ENCODE peak calls at places on chromosomes 2 and 18, in ten cellular contexts. One of them, this sample, is unnamed.
A peak's percentile ranks its signal among the peaks of the same experiment; 100 is the strongest.

GRCh38 chr2:211408485-211408884 is 852.1 kb downstream of the CPS1 start:
- DNase-seq in A549: peak; percentile 13
- DNase-seq in lung: peak; percentile 30
- DNase-seq in CD8-positive, alpha-beta T cell: no peak
- DNase-seq in prostate gland: peak; percentile 7
- DNase-seq in PC-9: peak; percentile 94
- DNase-seq in right atrium auricular region: no peak
- DNase-seq in psoas muscle: no peak
- DNase-seq in left ventricle myocardium inferior: no peak
- DNase-seq in IMR-90: no peak
- DNase-seq in this sample: peak; percentile 89

GRCh38 chr18:51513525-51513924 is 316.0 kb upstream of the MEX3C start:
- DNase-seq in CD8-positive, alpha-beta T cell: no peak
- DNase-seq in PC-9: no peak
- DNase-seq in IMR-90: no peak
- DNase-seq in A549: no peak
- DNase-seq in left ventricle myocardium inferior: no peak
- DNase-seq in psoas muscle: no peak
- DNase-seq in right atrium auricular region: no peak
- DNase-seq in lung: no peak
- DNase-seq in prostate gland: no peak
- DNase-seq in this sample: peak; percentile 78

GRCh38 chr2:36792947-36793346 is 96.4 kb downstream of the VIT start:
- DNase-seq in psoas muscle: no peak
- DNase-seq in PC-9: no peak
- DNase-seq in IMR-90: no peak
- DNase-seq in lung: no peak
- DNase-seq in A549: no peak
- DNase-seq in left ventricle myocardium inferior: no peak
- DNase-seq in prostate gland: no peak
- DNase-seq in CD8-positive, alpha-beta T cell: no peak
- DNase-seq in right atrium auricular region: no peak
- DNase-seq in this sample: no peak

GRCh38 chr2:198638579-198638978 is 819.2 kb downstream of the SATB2 start:
- DNase-seq in lung: no peak
- DNase-seq in left ventricle myocardium inferior: no peak
- DNase-seq in right atrium auricular region: no peak
- DNase-seq in prostate gland: no peak
- DNase-seq in CD8-positive, alpha-beta T cell: no peak
- DNase-seq in IMR-90: peak; percentile 9
- DNase-seq in PC-9: no peak
- DNase-seq in psoas muscle: no peak
- DNase-seq in A549: no peak
- DNase-seq in this sample: peak; percentile 56

GRCh38 chr2:69387770-69388481 is 899 bp upstream of the GFPT1 start:
- DNase-seq in lung: no peak
- DNase-seq in psoas muscle: no peak
- DNase-seq in right atrium auricular region: no peak
- DNase-seq in IMR-90: no peak
- DNase-seq in A549: no peak
- DNase-seq in left ventricle myocardium inferior: no peak
- DNase-seq in PC-9: no peak
- DNase-seq in prostate gland: no peak
- DNase-seq in CD8-positive, alpha-beta T cell: no peak
- DNase-seq in this sample: no peak

GRCh38 chr18:7626922-7627440 is 59.9 kb downstream of the PTPRM start:
- DNase-seq in left ventricle myocardium inferior: no peak
- DNase-seq in PC-9: peak; percentile 84
- DNase-seq in A549: peak; percentile 62
- DNase-seq in IMR-90: peak; percentile 80
- DNase-seq in right atrium auricular region: no peak
- DNase-seq in prostate gland: no peak
- DNase-seq in lung: no peak
- DNase-seq in psoas muscle: no peak
- DNase-seq in CD8-positive, alpha-beta T cell: no peak
- DNase-seq in this sample: peak; percentile 78

GRCh38 chr2:95024960-95025405 is 525 bp upstream of the MAL start:
- DNase-seq in PC-9: no peak
- DNase-seq in A549: no peak
- DNase-seq in prostate gland: no peak
- DNase-seq in psoas muscle: no peak
- DNase-seq in IMR-90: no peak
- DNase-seq in lung: no peak
- DNase-seq in right atrium auricular region: no peak
- DNase-seq in CD8-positive, alpha-beta T cell: no peak
- DNase-seq in left ventricle myocardium inferior: no peak
- DNase-seq in this sample: no peak

GRCh38 chr2:239625913-239626734 is 225.3 kb upstream of the HDAC4 start:
- DNase-seq in CD8-positive, alpha-beta T cell: peak; percentile 52
- DNase-seq in psoas muscle: no peak
- DNase-seq in PC-9: no peak
- DNase-seq in A549: no peak
- DNase-seq in prostate gland: no peak
- DNase-seq in lung: no peak
- DNase-seq in right atrium auricular region: peak; percentile 28
- DNase-seq in left ventricle myocardium inferior: no peak
- DNase-seq in IMR-90: no peak
- DNase-seq in this sample: no peak

GRCh38 chr18:13871701-13872100 is 43.6 kb downstream of the MC2R start:
- DNase-seq in left ventricle myocardium inferior: no peak
- DNase-seq in psoas muscle: no peak
- DNase-seq in A549: no peak
- DNase-seq in right atrium auricular region: no peak
- DNase-seq in CD8-positive, alpha-beta T cell: no peak
- DNase-seq in lung: no peak
- DNase-seq in prostate gland: no peak
- DNase-seq in PC-9: no peak
- DNase-seq in IMR-90: no peak
- DNase-seq in this sample: no peak

GRCh38 chr18:72692086-72692485 is 147.9 kb upstream of the CBLN2 start:
- DNase-seq in PC-9: no peak
- DNase-seq in IMR-90: no peak
- DNase-seq in A549: no peak
- DNase-seq in CD8-positive, alpha-beta T cell: no peak
- DNase-seq in prostate gland: no peak
- DNase-seq in right atrium auricular region: no peak
- DNase-seq in left ventricle myocardium inferior: no peak
- DNase-seq in lung: no peak
- DNase-seq in psoas muscle: no peak
- DNase-seq in this sample: no peak

GRCh38 chr2:189629553-189630453 is 31.5 kb upstream of the ASNSD1 start:
- DNase-seq in left ventricle myocardium inferior: no peak
- DNase-seq in PC-9: no peak
- DNase-seq in right atrium auricular region: no peak
- DNase-seq in IMR-90: peak; percentile 43
- DNase-seq in prostate gland: no peak
- DNase-seq in A549: no peak
- DNase-seq in lung: no peak
- DNase-seq in psoas muscle: no peak
- DNase-seq in CD8-positive, alpha-beta T cell: no peak
- DNase-seq in this sample: no peak

GRCh38 chr2:20400787-20401494 is 45.9 kb upstream of the RHOB start:
- DNase-seq in right atrium auricular region: peak; percentile 57
- DNase-seq in prostate gland: no peak
- DNase-seq in psoas muscle: no peak
- DNase-seq in left ventricle myocardium inferior: no peak
- DNase-seq in PC-9: peak; percentile 8
- DNase-seq in lung: no peak
- DNase-seq in CD8-positive, alpha-beta T cell: no peak
- DNase-seq in IMR-90: peak; percentile 32
- DNase-seq in A549: no peak
- DNase-seq in this sample: no peak

GRCh38 chr18:79576686-79577351 is 102.8 kb upstream of the CTDP1 start:
- DNase-seq in left ventricle myocardium inferior: peak; percentile 84
- DNase-seq in IMR-90: peak; percentile 46
- DNase-seq in lung: no peak
- DNase-seq in right atrium auricular region: no peak
- DNase-seq in CD8-positive, alpha-beta T cell: no peak
- DNase-seq in prostate gland: peak; percentile 39
- DNase-seq in A549: no peak
- DNase-seq in psoas muscle: peak; percentile 65
- DNase-seq in PC-9: no peak
- DNase-seq in this sample: no peak

GRCh38 chr2:165877565-165878550 is 75.7 kb downstream of the TTC21B start:
- DNase-seq in lung: no peak
- DNase-seq in A549: no peak
- DNase-seq in right atrium auricular region: no peak
- DNase-seq in PC-9: peak; percentile 52
- DNase-seq in left ventricle myocardium inferior: no peak
- DNase-seq in prostate gland: no peak
- DNase-seq in psoas muscle: no peak
- DNase-seq in CD8-positive, alpha-beta T cell: no peak
- DNase-seq in IMR-90: peak; percentile 66
- DNase-seq in this sample: peak; percentile 41

GRCh38 chr2:113796592-113797180 is 40.2 kb upstream of the SLC35F5 start:
- DNase-seq in lung: no peak
- DNase-seq in IMR-90: no peak
- DNase-seq in psoas muscle: no peak
- DNase-seq in A549: no peak
- DNase-seq in prostate gland: no peak
- DNase-seq in left ventricle myocardium inferior: no peak
- DNase-seq in PC-9: no peak
- DNase-seq in right atrium auricular region: no peak
- DNase-seq in CD8-positive, alpha-beta T cell: no peak
- DNase-seq in this sample: no peak
- H3K4me1 ChIP-seq in lung: no peaks in the 10 kb centered on the region
- H3K4me1 ChIP-seq in IMR-90: peaks cover 5% of the 10 kb centered on the region
- H3K4me1 ChIP-seq in psoas muscle: no peaks in the 10 kb centered on the region
- H3K4me1 ChIP-seq in A549: peaks cover 18% of the 10 kb centered on the region
- H3K4me1 ChIP-seq in prostate gland: no peaks in the 10 kb centered on the region
- H3K4me1 ChIP-seq in left ventricle myocardium inferior: peaks cover 20% of the 10 kb centered on the region
- H3K4me1 ChIP-seq in PC-9: no peaks in the 10 kb centered on the region
- H3K4me1 ChIP-seq in right atrium auricular region: no peaks in the 10 kb centered on the region
- H3K4me1 ChIP-seq in CD8-positive, alpha-beta T cell: no peaks in the 10 kb centered on the region
- H3K4me1 ChIP-seq in this sample: no peaks in the 10 kb centered on the region

DNA sequence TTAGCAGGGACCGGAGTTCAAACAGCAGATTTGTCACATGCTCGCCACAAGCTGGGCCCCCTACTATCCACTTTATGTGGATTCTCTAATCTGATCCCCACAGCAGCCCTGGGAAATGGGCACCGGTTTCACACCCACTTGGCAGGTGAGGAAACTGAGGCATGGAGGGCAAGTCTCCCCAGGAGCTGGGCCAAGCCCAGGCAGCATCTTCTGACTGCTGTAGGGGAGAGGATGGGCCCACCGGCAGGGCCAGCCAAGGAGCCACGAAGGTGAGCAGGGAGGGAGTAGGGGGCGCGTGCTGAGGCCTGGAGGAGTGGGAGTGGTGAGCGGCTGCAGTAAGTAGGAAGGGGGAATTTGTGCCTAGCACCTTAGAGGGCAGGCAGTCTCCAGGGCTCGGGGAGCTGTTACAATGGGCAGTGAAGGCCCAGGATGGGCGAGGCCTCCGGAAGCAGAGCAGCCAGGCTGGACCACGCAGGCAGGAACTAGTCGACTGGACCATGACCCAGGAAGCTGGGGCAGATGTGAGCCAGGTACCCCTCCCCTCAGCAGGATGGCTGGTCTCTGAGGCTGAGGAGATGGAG is 37.1 kb downstream of the COA5 start:
- DNase-seq in prostate gland: no peak
- DNase-seq in IMR-90: no peak
- DNase-seq in PC-9: no peak
- DNase-seq in psoas muscle: no peak
- DNase-seq in lung: no peak
- DNase-seq in left ventricle myocardium inferior: no peak
- DNase-seq in right atrium auricular region: no peak
- DNase-seq in A549: no peak
- DNase-seq in CD8-positive, alpha-beta T cell: no peak
- DNase-seq in this sample: no peak
- H3K4me1 ChIP-seq in prostate gland: no peaks in the 10 kb centered on the region
- H3K4me1 ChIP-seq in IMR-90: peaks cover 3% of the 10 kb centered on the region
- H3K4me1 ChIP-seq in PC-9: no peaks in the 10 kb centered on the region
- H3K4me1 ChIP-seq in psoas muscle: no peaks in the 10 kb centered on the region
- H3K4me1 ChIP-seq in lung: no peaks in the 10 kb centered on the region
- H3K4me1 ChIP-seq in left ventricle myocardium inferior: no peaks in the 10 kb centered on the region
- H3K4me1 ChIP-seq in right atrium auricular region: no peaks in the 10 kb centered on the region
- H3K4me1 ChIP-seq in A549: no peaks in the 10 kb centered on the region
- H3K4me1 ChIP-seq in CD8-positive, alpha-beta T cell: no peaks in the 10 kb centered on the region
- H3K4me1 ChIP-seq in this sample: peaks cover 11% of the 10 kb centered on the region

GRCh38 chr18:58993260-58993659 is 128.6 kb downstream of the ZNF532 start:
- DNase-seq in right atrium auricular region: no peak
- DNase-seq in A549: peak; percentile 49
- DNase-seq in left ventricle myocardium inferior: no peak
- DNase-seq in psoas muscle: no peak
- DNase-seq in CD8-positive, alpha-beta T cell: no peak
- DNase-seq in PC-9: no peak
- DNase-seq in IMR-90: peak; percentile 90
- DNase-seq in lung: no peak
- DNase-seq in prostate gland: no peak
- DNase-seq in this sample: peak; percentile 35

GRCh38 chr18:58998421-58999203 is 133.9 kb downstream of the ZNF532 start:
- DNase-seq in left ventricle myocardium inferior: peak; percentile 72
- DNase-seq in lung: peak; percentile 42
- DNase-seq in psoas muscle: peak; percentile 89
- DNase-seq in A549: no peak
- DNase-seq in IMR-90: peak; percentile 70
- DNase-seq in CD8-positive, alpha-beta T cell: no peak
- DNase-seq in right atrium auricular region: peak; percentile 84
- DNase-seq in PC-9: no peak
- DNase-seq in prostate gland: no peak
- DNase-seq in this sample: peak; percentile 40

GRCh38 chr18:58997811-58998337 is 133.2 kb downstream of the ZNF532 start:
- DNase-seq in lung: no peak
- DNase-seq in psoas muscle: no peak
- DNase-seq in CD8-positive, alpha-beta T cell: no peak
- DNase-seq in right atrium auricular region: no peak
- DNase-seq in PC-9: no peak
- DNase-seq in prostate gland: no peak
- DNase-seq in left ventricle myocardium inferior: peak; percentile 25
- DNase-seq in A549: no peak
- DNase-seq in IMR-90: peak; percentile 88
- DNase-seq in this sample: peak; percentile 65

GRCh38 chr18:58995663-58996062 is 131.0 kb downstream of the ZNF532 start:
- DNase-seq in CD8-positive, alpha-beta T cell: no peak
- DNase-seq in prostate gland: no peak
- DNase-seq in A549: no peak
- DNase-seq in psoas muscle: no peak
- DNase-seq in right atrium auricular region: no peak
- DNase-seq in left ventricle myocardium inferior: no peak
- DNase-seq in PC-9: no peak
- DNase-seq in lung: no peak
- DNase-seq in IMR-90: no peak
- DNase-seq in this sample: no peak

GRCh38 chr18:58996131-58996632 is 131.5 kb downstream of the ZNF532 start:
- DNase-seq in PC-9: peak; percentile 22
- DNase-seq in prostate gland: no peak
- DNase-seq in psoas muscle: no peak
- DNase-seq in CD8-positive, alpha-beta T cell: no peak
- DNase-seq in left ventricle myocardium inferior: no peak
- DNase-seq in IMR-90: peak; percentile 91
- DNase-seq in lung: no peak
- DNase-seq in right atrium auricular region: no peak
- DNase-seq in A549: no peak
- DNase-seq in this sample: peak; percentile 33
- H3K4me1 ChIP-seq in PC-9: peaks cover 7% of the 10 kb centered on the region
- H3K4me1 ChIP-seq in prostate gland: no peaks in the 10 kb centered on the region
- H3K4me1 ChIP-seq in psoas muscle: peaks cover 53% of the 10 kb centered on the region
- H3K4me1 ChIP-seq in CD8-positive, alpha-beta T cell: no peaks in the 10 kb centered on the region
- H3K4me1 ChIP-seq in left ventricle myocardium inferior: peaks cover 83% of the 10 kb centered on the region
- H3K4me1 ChIP-seq in IMR-90: peaks cover 11% of the 10 kb centered on the region
- H3K4me1 ChIP-seq in lung: peaks cover 7% of the 10 kb centered on the region
- H3K4me1 ChIP-seq in right atrium auricular region: no peaks in the 10 kb centered on the region
- H3K4me1 ChIP-seq in A549: peaks cover 63% of the 10 kb centered on the region
- H3K4me1 ChIP-seq in this sample: peaks cover 36% of the 10 kb centered on the region

GRCh38 chr2:8580316-8581047 is 101.4 kb upstream of the ID2 start:
- DNase-seq in IMR-90: no peak
- DNase-seq in CD8-positive, alpha-beta T cell: no peak
- DNase-seq in psoas muscle: no peak
- DNase-seq in left ventricle myocardium inferior: no peak
- DNase-seq in prostate gland: no peak
- DNase-seq in lung: no peak
- DNase-seq in PC-9: no peak
- DNase-seq in right atrium auricular region: peak; percentile 47
- DNase-seq in A549: no peak
- DNase-seq in this sample: no peak
- H3K4me1 ChIP-seq in IMR-90: no peaks in the 10 kb centered on the region
- H3K4me1 ChIP-seq in CD8-positive, alpha-beta T cell: peaks cover 35% of the 10 kb centered on the region
- H3K4me1 ChIP-seq in psoas muscle: no peaks in the 10 kb centered on the region
- H3K4me1 ChIP-seq in left ventricle myocardium inferior: peaks cover 40% of the 10 kb centered on the region
- H3K4me1 ChIP-seq in prostate gland: peaks cover 8% of the 10 kb centered on the region
- H3K4me1 ChIP-seq in lung: peaks cover 15% of the 10 kb centered on the region
- H3K4me1 ChIP-seq in PC-9: no peaks in the 10 kb centered on the region
- H3K4me1 ChIP-seq in right atrium auricular region: no peaks in the 10 kb centered on the region
- H3K4me1 ChIP-seq in A549: no peaks in the 10 kb centered on the region
- H3K4me1 ChIP-seq in this sample: no peaks in the 10 kb centered on the region